ENCODE peak calls at places on chromosomes 11 and 22, in seven cellular contexts. V, Q, J, X, R, B and A are unnamed samples.
A peak's percentile ranks its signal among the peaks of the same experiment; 100 is the strongest.

GRCh38 chr11:100515087-100515486 is 172.0 kb upstream of the ARHGAP42 start:
- DNase-seq in V (no peak), Q (no peak), J (no peak), X (no peak), R (no peak), B (no peak), A (no peak)

GRCh38 chr11:120432056-120433018 is 79.2 kb upstream of the GRIK4 start:
- DNase-seq in V (no peak), Q (peak; percentile 63), J (no peak), X (no peak), R (peak; percentile 50), B (peak; percentile 38), A (peak; percentile 18)

GRCh38 chr11:77633856-77634425 is 3.7 kb downstream of the CLNS1A start:
- DNase-seq in V (no peak), Q (peak; percentile 39), J (no peak), X (no peak), R (no peak), B (no peak), A (no peak)

GRCh38 chr11:113998574-113998973 is 23.7 kb downstream of the HTR3A start:
- DNase-seq in V (no peak), Q (no peak), J (no peak), X (no peak), R (no peak), B (no peak), A (no peak)

GRCh38 chr22:20494978-20495860 is at the start of gene KLHL22:
- DNase-seq in V (peak; percentile 53), Q (peak; percentile 25), J (no peak), X (peak; percentile 44), R (peak; percentile 34), B (no peak), A (peak; percentile 44)

GRCh38 chr22:37559901-37560681 is at the start of gene CDC42EP1:
- DNase-seq in V (peak; percentile 76), Q (peak; percentile 77), J (no peak), X (peak; percentile 75), R (no peak), B (no peak), A (peak; percentile 37)

GRCh38 chr11:1825039-1825740 is 9.6 kb upstream of the SYT8 start:
- DNase-seq in V (no peak), Q (peak; percentile 75), J (no peak), X (peak; percentile 62), R (no peak), B (peak; percentile 85), A (no peak)

GRCh38 chr11:108895579-108896480 is 231.0 kb downstream of the DDX10 start:
- DNase-seq in V (no peak), Q (no peak), J (no peak), X (no peak), R (no peak), B (no peak), A (no peak)

GRCh38 chr11:3001496-3001895 is 9.4 kb upstream of the NAP1L4 start:
- DNase-seq in V (peak; percentile 82), Q (peak; percentile 42), J (no peak), X (no peak), R (no peak), B (no peak), A (no peak)

GRCh38 chr11:34640050-34640971 is 19.4 kb downstream of the EHF start:
- DNase-seq in V (no peak), Q (peak; percentile 92), J (no peak), X (peak; percentile 85), R (no peak), B (peak; percentile 96), A (no peak)
- TF ChIP-seq POLR2A in V (no peak), Q (peak; percentile 38), J (no peak), X (peak; percentile 56), R (no peak), B (peak; percentile 33), A (no peak)

GRCh38 chr11:65958774-65959420 is 2.6 kb upstream of the SART1 start:
- DNase-seq in V (no peak), Q (no peak), J (no peak), X (no peak), R (no peak), B (no peak), A (no peak)
- TF ChIP-seq POLR2A in V (no peak), Q (no peak), J (no peak), X (no peak), R (no peak), B (no peak), A (no peak)

GRCh38 chr22:36469094-36469710 is 12.2 kb downstream of the TXN2 start:
- DNase-seq in V (peak; percentile 56), Q (no peak), J (no peak), X (no peak), R (no peak), B (no peak), A (no peak)

GRCh38 chr22:36470162-36470993 is 11.1 kb downstream of the TXN2 start:
- DNase-seq in V (peak; percentile 85), Q (peak; percentile 90), J (no peak), X (peak; percentile 87), R (peak; percentile 90), B (peak; percentile 55), A (no peak)

GRCh38 chr22:36472689-36473088 is 8.8 kb downstream of the TXN2 start:
- DNase-seq in V (no peak), Q (no peak), J (no peak), X (no peak), R (no peak), B (no peak), A (no peak)

GRCh38 chr22:36470994-36471331 is 10.5 kb downstream of the TXN2 start:
- DNase-seq in V (no peak), Q (no peak), J (no peak), X (no peak), R (peak; percentile 69), B (no peak), A (no peak)

DNA sequence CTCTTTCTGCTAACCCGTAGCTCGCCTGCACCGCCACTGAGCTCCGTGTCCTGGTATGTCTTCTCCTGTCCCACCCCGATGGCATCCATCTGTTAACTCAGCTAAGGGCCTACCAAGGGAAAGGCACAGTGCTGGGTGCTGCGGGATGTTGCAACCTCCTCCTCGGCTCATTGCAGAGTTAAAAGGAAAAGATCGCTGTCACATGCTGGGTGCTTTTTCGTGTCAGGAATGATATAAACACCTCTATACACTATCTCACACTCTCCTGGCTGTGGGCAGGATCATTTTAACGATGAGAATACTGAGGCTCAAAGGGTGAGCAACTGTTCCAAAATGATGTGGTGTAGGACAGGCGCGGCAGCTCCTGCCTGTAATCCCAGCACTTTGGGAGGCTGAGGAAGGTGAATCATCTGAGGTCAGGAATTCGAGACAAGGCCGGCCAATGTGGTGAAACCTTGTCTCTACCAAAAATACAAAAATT is 10.1 kb downstream of the TXN2 start:
- DNase-seq in V (no peak), Q (no peak), J (no peak), X (no peak), R (no peak), B (no peak), A (no peak)
- TF ChIP-seq POLR2A in V (no peak), Q (no peak), J (no peak), X (no peak), R (no peak), B (no peak), A (no peak)

GRCh38 chr22:42662114-42663021 is 13.2 kb upstream of the CYB5R3 start:
- DNase-seq in V (peak; percentile 85), Q (peak; percentile 78), J (no peak), X (peak; percentile 87), R (peak; percentile 85), B (peak; percentile 78), A (peak; percentile 53)
- TF ChIP-seq POLR2A in V (no peak), Q (peak; percentile 23), J (no peak), X (no peak), R (no peak), B (no peak), A (no peak)

DNA sequence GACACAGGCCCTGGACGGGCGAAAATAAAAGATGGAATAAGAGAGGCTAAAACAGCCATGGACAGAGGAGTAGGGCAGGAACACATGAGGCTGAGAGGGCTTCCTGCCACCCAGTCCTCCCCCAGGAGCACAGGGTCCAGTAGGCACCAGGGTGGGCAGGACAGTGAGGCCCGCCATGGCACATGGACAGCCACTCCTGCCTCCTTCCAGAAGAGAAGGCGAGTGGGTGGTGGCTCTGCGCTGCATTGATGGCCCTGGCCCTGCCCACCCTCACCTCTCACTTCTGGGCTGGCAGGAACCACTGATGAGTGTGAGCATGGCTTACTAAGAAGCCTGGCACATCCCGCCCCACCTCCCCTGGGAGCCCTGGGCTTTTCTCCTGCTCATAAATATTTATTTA is 51.2 kb downstream of the TPBGL start:
- DNase-seq in V (no peak), Q (no peak), J (no peak), X (no peak), R (no peak), B (no peak), A (no peak)
- TF ChIP-seq POLR2A in V (no peak), Q (no peak), J (no peak), X (no peak), R (no peak), B (no peak), A (no peak)